ENCODE peak calls at places on chromosomes 1 and 21, in six cellular contexts. One of them, this sample, is unnamed.

GRCh38 chr1:30991852-30992606 is 73.5 kb downstream of the PUM1 start:
- DNase-seq in heart left ventricle: no peak
- DNase-seq in SJSA1: no peak
- DNase-seq in endothelial cell: no peak
- DNase-seq in activated CD4-positive, alpha-beta T cell treated with anti-CD3 and anti-CD28 coated beads, Interleukin-2, amount 50 U/mL, for 1 hour: no peak
- DNase-seq in naive thymus-derived CD4-positive, alpha-beta T cell: no peak
- DNase-seq in this sample: no peak

GRCh38 chr1:27005166-27005530 is 7.5 kb downstream of the TENT5B start:
- DNase-seq in heart left ventricle: no peak
- DNase-seq in SJSA1: no peak
- DNase-seq in endothelial cell: no peak
- DNase-seq in activated CD4-positive, alpha-beta T cell treated with anti-CD3 and anti-CD28 coated beads, Interleukin-2, amount 50 U/mL, for 1 hour: no peak
- DNase-seq in naive thymus-derived CD4-positive, alpha-beta T cell: no peak
- DNase-seq in this sample: no peak

GRCh38 chr1:206772228-206773002 is at the start of gene IL10:
- DNase-seq in heart left ventricle: peak; percentile 46
- DNase-seq in SJSA1: no peak
- DNase-seq in endothelial cell: no peak
- DNase-seq in activated CD4-positive, alpha-beta T cell treated with anti-CD3 and anti-CD28 coated beads, Interleukin-2, amount 50 U/mL, for 1 hour: no peak
- DNase-seq in naive thymus-derived CD4-positive, alpha-beta T cell: no peak
- DNase-seq in this sample: no peak

GRCh38 chr1:200226268-200226968 is 183.4 kb downstream of the ZNF281 start:
- DNase-seq in heart left ventricle: no peak
- DNase-seq in SJSA1: no peak
- DNase-seq in endothelial cell: no peak
- DNase-seq in activated CD4-positive, alpha-beta T cell treated with anti-CD3 and anti-CD28 coated beads, Interleukin-2, amount 50 U/mL, for 1 hour: no peak
- DNase-seq in naive thymus-derived CD4-positive, alpha-beta T cell: peak; percentile 18
- DNase-seq in this sample: peak; percentile 50

GRCh38 chr21:17921579-17922530 is 102.7 kb upstream of the C21orf91 start:
- DNase-seq in heart left ventricle: no peak
- DNase-seq in SJSA1: no peak
- DNase-seq in endothelial cell: no peak
- DNase-seq in activated CD4-positive, alpha-beta T cell treated with anti-CD3 and anti-CD28 coated beads, Interleukin-2, amount 50 U/mL, for 1 hour: no peak
- DNase-seq in naive thymus-derived CD4-positive, alpha-beta T cell: no peak
- DNase-seq in this sample: no peak

GRCh38 chr1:230857822-230858221 is 10.5 kb downstream of the C1orf198 start:
- DNase-seq in heart left ventricle: no peak
- DNase-seq in SJSA1: peak; percentile 54
- DNase-seq in endothelial cell: no peak
- DNase-seq in activated CD4-positive, alpha-beta T cell treated with anti-CD3 and anti-CD28 coated beads, Interleukin-2, amount 50 U/mL, for 1 hour: no peak
- DNase-seq in naive thymus-derived CD4-positive, alpha-beta T cell: no peak
- DNase-seq in this sample: no peak

GRCh38 chr1:247857069-247857985 is at the start of gene TRIM58:
- DNase-seq in heart left ventricle: no peak
- DNase-seq in SJSA1: no peak
- DNase-seq in endothelial cell: peak; percentile 66
- DNase-seq in activated CD4-positive, alpha-beta T cell treated with anti-CD3 and anti-CD28 coated beads, Interleukin-2, amount 50 U/mL, for 1 hour: no peak
- DNase-seq in naive thymus-derived CD4-positive, alpha-beta T cell: no peak
- DNase-seq in this sample: no peak

GRCh38 chr1:155226188-155226909 is 17.9 kb downstream of the MTX1 start:
- DNase-seq in heart left ventricle: peak; percentile 70
- DNase-seq in SJSA1: peak; percentile 94
- DNase-seq in endothelial cell: peak; percentile 71
- DNase-seq in activated CD4-positive, alpha-beta T cell treated with anti-CD3 and anti-CD28 coated beads, Interleukin-2, amount 50 U/mL, for 1 hour: peak; percentile 87
- DNase-seq in naive thymus-derived CD4-positive, alpha-beta T cell: peak; percentile 84
- DNase-seq in this sample: no peak

GRCh38 chr1:59033761-59034160 is 249.9 kb upstream of the JUN start:
- DNase-seq in heart left ventricle: no peak
- DNase-seq in SJSA1: no peak
- DNase-seq in endothelial cell: no peak
- DNase-seq in activated CD4-positive, alpha-beta T cell treated with anti-CD3 and anti-CD28 coated beads, Interleukin-2, amount 50 U/mL, for 1 hour: no peak
- DNase-seq in naive thymus-derived CD4-positive, alpha-beta T cell: no peak
- DNase-seq in this sample: no peak

GRCh38 chr1:43545686-43546387 is 15.2 kb downstream of the PTPRF start:
- DNase-seq in heart left ventricle: peak; percentile 54
- DNase-seq in SJSA1: no peak
- DNase-seq in endothelial cell: peak; percentile 87
- DNase-seq in activated CD4-positive, alpha-beta T cell treated with anti-CD3 and anti-CD28 coated beads, Interleukin-2, amount 50 U/mL, for 1 hour: no peak
- DNase-seq in naive thymus-derived CD4-positive, alpha-beta T cell: no peak
- DNase-seq in this sample: peak; percentile 74

GRCh38 chr1:115811140-115811828 is 29.6 kb downstream of the NHLH2 start:
- DNase-seq in heart left ventricle: no peak
- DNase-seq in SJSA1: no peak
- DNase-seq in endothelial cell: no peak
- DNase-seq in activated CD4-positive, alpha-beta T cell treated with anti-CD3 and anti-CD28 coated beads, Interleukin-2, amount 50 U/mL, for 1 hour: no peak
- DNase-seq in naive thymus-derived CD4-positive, alpha-beta T cell: no peak
- DNase-seq in this sample: no peak

GRCh38 chr1:172673761-172674160 is 14.9 kb downstream of the FASLG start:
- DNase-seq in heart left ventricle: no peak
- DNase-seq in SJSA1: no peak
- DNase-seq in endothelial cell: no peak
- DNase-seq in activated CD4-positive, alpha-beta T cell treated with anti-CD3 and anti-CD28 coated beads, Interleukin-2, amount 50 U/mL, for 1 hour: no peak
- DNase-seq in naive thymus-derived CD4-positive, alpha-beta T cell: no peak
- DNase-seq in this sample: no peak

GRCh38 chr1:27940870-27941269 is 6.1 kb downstream of the SMPDL3B start:
- DNase-seq in heart left ventricle: no peak
- DNase-seq in SJSA1: no peak
- DNase-seq in endothelial cell: no peak
- DNase-seq in activated CD4-positive, alpha-beta T cell treated with anti-CD3 and anti-CD28 coated beads, Interleukin-2, amount 50 U/mL, for 1 hour: no peak
- DNase-seq in naive thymus-derived CD4-positive, alpha-beta T cell: no peak
- DNase-seq in this sample: no peak

GRCh38 chr1:6148497-6149241 is 31.5 kb downstream of the CHD5 start:
- DNase-seq in heart left ventricle: no peak
- DNase-seq in SJSA1: no peak
- DNase-seq in endothelial cell: peak; percentile 77
- DNase-seq in activated CD4-positive, alpha-beta T cell treated with anti-CD3 and anti-CD28 coated beads, Interleukin-2, amount 50 U/mL, for 1 hour: peak; percentile 60
- DNase-seq in naive thymus-derived CD4-positive, alpha-beta T cell: peak; percentile 57
- DNase-seq in this sample: peak; percentile 65

GRCh38 chr21:26117324-26117971 is 53.1 kb downstream of the APP start:
- DNase-seq in heart left ventricle: no peak
- DNase-seq in SJSA1: no peak
- DNase-seq in endothelial cell: no peak
- DNase-seq in activated CD4-positive, alpha-beta T cell treated with anti-CD3 and anti-CD28 coated beads, Interleukin-2, amount 50 U/mL, for 1 hour: no peak
- DNase-seq in naive thymus-derived CD4-positive, alpha-beta T cell: no peak
- DNase-seq in this sample: no peak

GRCh38 chr21:43021191-43021590 is 46.8 kb downstream of the PKNOX1 start:
- DNase-seq in heart left ventricle: no peak
- DNase-seq in SJSA1: no peak
- DNase-seq in endothelial cell: no peak
- DNase-seq in activated CD4-positive, alpha-beta T cell treated with anti-CD3 and anti-CD28 coated beads, Interleukin-2, amount 50 U/mL, for 1 hour: no peak
- DNase-seq in naive thymus-derived CD4-positive, alpha-beta T cell: no peak
- DNase-seq in this sample: no peak

GRCh38 chr1:182588460-182589396 is at the start of gene RNASEL:
- DNase-seq in heart left ventricle: peak; percentile 76
- DNase-seq in SJSA1: peak; percentile 84
- DNase-seq in endothelial cell: peak; percentile 49
- DNase-seq in activated CD4-positive, alpha-beta T cell treated with anti-CD3 and anti-CD28 coated beads, Interleukin-2, amount 50 U/mL, for 1 hour: peak; percentile 57
- DNase-seq in naive thymus-derived CD4-positive, alpha-beta T cell: peak; percentile 72
- DNase-seq in this sample: no peak

GRCh38 chr1:56411484-56412180 is 167.7 kb downstream of the PLPP3 start:
- DNase-seq in heart left ventricle: peak; percentile 50
- DNase-seq in SJSA1: no peak
- DNase-seq in endothelial cell: no peak
- DNase-seq in activated CD4-positive, alpha-beta T cell treated with anti-CD3 and anti-CD28 coated beads, Interleukin-2, amount 50 U/mL, for 1 hour: no peak
- DNase-seq in naive thymus-derived CD4-positive, alpha-beta T cell: no peak
- DNase-seq in this sample: no peak

GRCh38 chr1:110186558-110186957 is 23.6 kb upstream of the KCNC4 start:
- DNase-seq in heart left ventricle: no peak
- DNase-seq in SJSA1: no peak
- DNase-seq in endothelial cell: no peak
- DNase-seq in activated CD4-positive, alpha-beta T cell treated with anti-CD3 and anti-CD28 coated beads, Interleukin-2, amount 50 U/mL, for 1 hour: no peak
- DNase-seq in naive thymus-derived CD4-positive, alpha-beta T cell: no peak
- DNase-seq in this sample: no peak

GRCh38 chr1:214187152-214187900 is 93.6 kb upstream of the SMYD2 start:
- DNase-seq in heart left ventricle: peak; percentile 24
- DNase-seq in SJSA1: peak; percentile 6
- DNase-seq in endothelial cell: peak; percentile 35
- DNase-seq in activated CD4-positive, alpha-beta T cell treated with anti-CD3 and anti-CD28 coated beads, Interleukin-2, amount 50 U/mL, for 1 hour: no peak
- DNase-seq in naive thymus-derived CD4-positive, alpha-beta T cell: no peak
- DNase-seq in this sample: no peak

GRCh38 chr1:15959847-15960446 is 16.0 kb downstream of the ZBTB17 start:
- DNase-seq in heart left ventricle: no peak
- DNase-seq in SJSA1: no peak
- DNase-seq in endothelial cell: no peak
- DNase-seq in activated CD4-positive, alpha-beta T cell treated with anti-CD3 and anti-CD28 coated beads, Interleukin-2, amount 50 U/mL, for 1 hour: no peak
- DNase-seq in naive thymus-derived CD4-positive, alpha-beta T cell: no peak
- DNase-seq in this sample: no peak

GRCh38 chr1:214584805-214585766 is 17.9 kb upstream of the CENPF start:
- DNase-seq in heart left ventricle: no peak
- DNase-seq in SJSA1: peak; percentile 52
- DNase-seq in endothelial cell: no peak
- DNase-seq in activated CD4-positive, alpha-beta T cell treated with anti-CD3 and anti-CD28 coated beads, Interleukin-2, amount 50 U/mL, for 1 hour: no peak
- DNase-seq in naive thymus-derived CD4-positive, alpha-beta T cell: peak; percentile 12
- DNase-seq in this sample: no peak

GRCh38 chr1:243977104-243977503 is 74.0 kb upstream of the ZBTB18 start:
- DNase-seq in heart left ventricle: no peak
- DNase-seq in SJSA1: no peak
- DNase-seq in endothelial cell: no peak
- DNase-seq in activated CD4-positive, alpha-beta T cell treated with anti-CD3 and anti-CD28 coated beads, Interleukin-2, amount 50 U/mL, for 1 hour: no peak
- DNase-seq in naive thymus-derived CD4-positive, alpha-beta T cell: no peak
- DNase-seq in this sample: no peak

GRCh38 chr1:157154940-157155514 is 16.8 kb upstream of the ETV3 start:
- DNase-seq in heart left ventricle: peak; percentile 66
- DNase-seq in SJSA1: no peak
- DNase-seq in endothelial cell: peak; percentile 28
- DNase-seq in activated CD4-positive, alpha-beta T cell treated with anti-CD3 and anti-CD28 coated beads, Interleukin-2, amount 50 U/mL, for 1 hour: no peak
- DNase-seq in naive thymus-derived CD4-positive, alpha-beta T cell: no peak
- DNase-seq in this sample: no peak

GRCh38 chr1:23862640-23863039 is 5.5 kb downstream of the FUCA1 start:
- DNase-seq in heart left ventricle: no peak
- DNase-seq in SJSA1: no peak
- DNase-seq in endothelial cell: no peak
- DNase-seq in activated CD4-positive, alpha-beta T cell treated with anti-CD3 and anti-CD28 coated beads, Interleukin-2, amount 50 U/mL, for 1 hour: no peak
- DNase-seq in naive thymus-derived CD4-positive, alpha-beta T cell: no peak
- DNase-seq in this sample: no peak

GRCh38 chr1:89047734-89048133 is 17.3 kb downstream of the GBP1 start:
- DNase-seq in heart left ventricle: no peak
- DNase-seq in SJSA1: no peak
- DNase-seq in endothelial cell: no peak
- DNase-seq in activated CD4-positive, alpha-beta T cell treated with anti-CD3 and anti-CD28 coated beads, Interleukin-2, amount 50 U/mL, for 1 hour: no peak
- DNase-seq in naive thymus-derived CD4-positive, alpha-beta T cell: no peak
- DNase-seq in this sample: no peak

GRCh38 chr1:14071581-14071980 is 371.6 kb downstream of the PRDM2 start:
- DNase-seq in heart left ventricle: no peak
- DNase-seq in SJSA1: no peak
- DNase-seq in endothelial cell: no peak
- DNase-seq in activated CD4-positive, alpha-beta T cell treated with anti-CD3 and anti-CD28 coated beads, Interleukin-2, amount 50 U/mL, for 1 hour: no peak
- DNase-seq in naive thymus-derived CD4-positive, alpha-beta T cell: no peak
- DNase-seq in this sample: no peak

GRCh38 chr1:85580046-85580411 is 532 bp upstream of the CCN1 start:
- DNase-seq in heart left ventricle: peak; percentile 31
- DNase-seq in SJSA1: no peak
- DNase-seq in endothelial cell: peak; percentile 29
- DNase-seq in activated CD4-positive, alpha-beta T cell treated with anti-CD3 and anti-CD28 coated beads, Interleukin-2, amount 50 U/mL, for 1 hour: no peak
- DNase-seq in naive thymus-derived CD4-positive, alpha-beta T cell: no peak
- DNase-seq in this sample: no peak

GRCh38 chr1:43668956-43669355 is 19.0 kb downstream of the KDM4A start:
- DNase-seq in heart left ventricle: no peak
- DNase-seq in SJSA1: no peak
- DNase-seq in endothelial cell: no peak
- DNase-seq in activated CD4-positive, alpha-beta T cell treated with anti-CD3 and anti-CD28 coated beads, Interleukin-2, amount 50 U/mL, for 1 hour: no peak
- DNase-seq in naive thymus-derived CD4-positive, alpha-beta T cell: no peak
- DNase-seq in this sample: no peak

GRCh38 chr1:34889705-34890104 is 30.2 kb upstream of the SMIM12 start:
- DNase-seq in heart left ventricle: no peak
- DNase-seq in SJSA1: no peak
- DNase-seq in endothelial cell: no peak
- DNase-seq in activated CD4-positive, alpha-beta T cell treated with anti-CD3 and anti-CD28 coated beads, Interleukin-2, amount 50 U/mL, for 1 hour: no peak
- DNase-seq in naive thymus-derived CD4-positive, alpha-beta T cell: no peak
- DNase-seq in this sample: no peak

This sample was measured in iPS DF 19.7.